ENCODE peak calls at places on chromosomes 4 and X, in five cellular contexts. A, N, D, E and Q are unnamed samples.

GRCh38 chrX:43175428-43175827 is 397.5 kb upstream of the PPP1R2C start:
- DNase-seq in A (no peak), N (no peak), D (no peak), E (no peak), Q (no peak)

GRCh38 chrX:331772-332495 is 13.3 kb upstream of the GTPBP6 start:
- DNase-seq in E (no peak), A (peak), D (no peak), N (no peak), Q (no peak)

GRCh38 chrX:55240788-55241187 is 20.6 kb downstream of the PAGE5 start:
- DNase-seq in D (no peak), A (no peak), E (no peak), N (no peak), Q (no peak)

GRCh38 chr4:2793920-2794706 is 1.2 kb downstream of the SH3BP2 start:
- DNase-seq in E (no peak), D (peak), A (peak), N (peak), Q (no peak)

GRCh38 chr4:169439244-169439643 is 168.5 kb upstream of the SH3RF1 start:
- DNase-seq in N (no peak), A (no peak), D (no peak), E (no peak), Q (peak)

GRCh38 chr4:83356899-83357661 is 22.4 kb upstream of the HPSE start:
- DNase-seq in N (no peak), A (no peak), D (no peak), E (no peak), Q (peak)

GRCh38 chr4:106418444-106418843 is 49.9 kb upstream of the GIMD1 start:
- DNase-seq in N (no peak), D (no peak), A (no peak), E (no peak), Q (no peak)

GRCh38 chrX:122945328-122945727 is 238.8 kb upstream of the GRIA3 start:
- DNase-seq in E (no peak), D (no peak), N (no peak), A (no peak), Q (no peak)

GRCh38 chr4:133247861-133248260 is 98.8 kb downstream of the PCDH10 start:
- DNase-seq in A (no peak), E (no peak), D (no peak), N (no peak), Q (no peak)

GRCh38 chr4:78638324-78639172 is 87.0 kb downstream of the ANXA3 start:
- DNase-seq in E (no peak), D (no peak), A (no peak), N (no peak), Q (no peak)

GRCh38 chr4:107138433-107138832 is 102.3 kb upstream of the DKK2 start:
- DNase-seq in D (no peak), E (no peak), N (no peak), A (no peak), Q (no peak)

GRCh38 chr4:11469900-11470708 is 41.4 kb upstream of the HS3ST1 start:
- DNase-seq in A (no peak), E (no peak), N (no peak), D (no peak), Q (no peak)

GRCh38 chrX:78595901-78596502 is 63.1 kb downstream of the RTL3 start:
- DNase-seq in N (no peak), A (no peak), D (no peak), E (peak), Q (no peak)

GRCh38 chr4:157701695-157701994 is 471.2 kb downstream of the GASK1B start:
- DNase-seq in E (no peak), A (no peak), N (no peak), D (no peak), Q (no peak)

GRCh38 chr4:40548256-40548655 is 81.4 kb downstream of the RBM47 start:
- DNase-seq in A (no peak), D (no peak), N (no peak), E (no peak), Q (peak)

GRCh38 chrX:118226060-118226428 is 109.4 kb upstream of the KLHL13 start:
- DNase-seq in A (no peak), N (no peak), D (no peak), E (peak), Q (peak)

GRCh38 chr4:42363614-42364013 is 33.7 kb upstream of the SHISA3 start:
- DNase-seq in N (no peak), A (no peak), D (no peak), E (no peak), Q (no peak)

GRCh38 chrX:78708830-78709229 is 38.7 kb upstream of the LPAR4 start:
- DNase-seq in D (no peak), E (no peak), N (no peak), A (no peak), Q (no peak)

GRCh38 chrX:47629419-47630210 is at the start of gene CFP:
- DNase-seq in E (no peak), D (no peak), N (peak), A (no peak), Q (no peak)

GRCh38 chrX:42189601-42190000 is 266.2 kb upstream of the CASK start:
- DNase-seq in E (no peak), D (no peak), N (no peak), A (no peak), Q (no peak)

GRCh38 chr4:82984459-82984858 is 26.2 kb downstream of the LIN54 start:
- DNase-seq in A (no peak), E (no peak), D (no peak), N (no peak), Q (peak)

GRCh38 chr4:168511780-168512467 is 15.1 kb downstream of the PALLD start:
- DNase-seq in D (no peak), N (no peak), A (no peak), E (no peak), Q (no peak)

GRCh38 chr4:73583661-73584060 is 36.6 kb downstream of the RASSF6 start:
- DNase-seq in A (no peak), D (no peak), E (no peak), N (no peak), Q (no peak)

GRCh38 chr4:84498203-84499026 is 677 bp downstream of the NKX6-1 start:
- DNase-seq in E (peak), D (peak), N (no peak), A (peak), Q (peak)